ENCODE peak calls at places on chromosomes 7 and 10, in four cellular contexts. One of them, this sample, is unnamed.

GRCh38 chr7:118902600-118902999 is 678.1 kb downstream of the ANKRD7 start:
- DNase-seq in PC-9: no peak
- DNase-seq in A549: peak; percentile 2
- DNase-seq in activated B cell treated with CpG ODN at 0.5 μM for 24 hours: no peak
- DNase-seq in this sample: no peak

GRCh38 chr7:134528749-134529148 is 1.4 kb downstream of the AKR1B10 start:
- DNase-seq in activated B cell treated with CpG ODN at 0.5 μM for 24 hours: no peak
- DNase-seq in A549: no peak
- DNase-seq in PC-9: no peak
- DNase-seq in this sample: no peak

GRCh38 chr7:20216637-20217036 is 547 bp downstream of the MACC1 start:
- DNase-seq in A549: no peak
- DNase-seq in PC-9: no peak
- DNase-seq in activated B cell treated with CpG ODN at 0.5 μM for 24 hours: no peak
- DNase-seq in this sample: no peak

GRCh38 chr10:91194497-91195179 is 25.8 kb upstream of the PCGF5 start:
- DNase-seq in A549: no peak
- DNase-seq in PC-9: no peak
- DNase-seq in activated B cell treated with CpG ODN at 0.5 μM for 24 hours: no peak
- DNase-seq in this sample: no peak

GRCh38 chr10:66836057-66836456 is 89.8 kb upstream of the LRRTM3 start:
- DNase-seq in activated B cell treated with CpG ODN at 0.5 μM for 24 hours: no peak
- DNase-seq in PC-9: peak; percentile 32
- DNase-seq in A549: peak; percentile 27
- DNase-seq in this sample: no peak

GRCh38 chr7:119720541-119720940 is 552.4 kb upstream of the KCND2 start:
- DNase-seq in PC-9: no peak
- DNase-seq in activated B cell treated with CpG ODN at 0.5 μM for 24 hours: no peak
- DNase-seq in A549: peak; percentile 7
- DNase-seq in this sample: no peak

GRCh38 chr10:964321-964987 is 23.8 kb upstream of the GTPBP4 start:
- DNase-seq in A549: no peak
- DNase-seq in activated B cell treated with CpG ODN at 0.5 μM for 24 hours: no peak
- DNase-seq in PC-9: no peak
- DNase-seq in this sample: no peak

GRCh38 chr7:32059289-32060045 is 10.7 kb downstream of the PDE1C start:
- DNase-seq in PC-9: no peak
- DNase-seq in A549: no peak
- DNase-seq in activated B cell treated with CpG ODN at 0.5 μM for 24 hours: no peak
- DNase-seq in this sample: no peak

GRCh38 chr10:91782539-91782938 is 15.7 kb upstream of the TNKS2 start:
- DNase-seq in activated B cell treated with CpG ODN at 0.5 μM for 24 hours: no peak
- DNase-seq in PC-9: no peak
- DNase-seq in A549: no peak
- DNase-seq in this sample: no peak

GRCh38 chr10:90227259-90227658 is 525.9 kb downstream of the KIF20B start:
- DNase-seq in A549: no peak
- DNase-seq in activated B cell treated with CpG ODN at 0.5 μM for 24 hours: no peak
- DNase-seq in PC-9: peak; percentile 32
- DNase-seq in this sample: no peak

DNA sequence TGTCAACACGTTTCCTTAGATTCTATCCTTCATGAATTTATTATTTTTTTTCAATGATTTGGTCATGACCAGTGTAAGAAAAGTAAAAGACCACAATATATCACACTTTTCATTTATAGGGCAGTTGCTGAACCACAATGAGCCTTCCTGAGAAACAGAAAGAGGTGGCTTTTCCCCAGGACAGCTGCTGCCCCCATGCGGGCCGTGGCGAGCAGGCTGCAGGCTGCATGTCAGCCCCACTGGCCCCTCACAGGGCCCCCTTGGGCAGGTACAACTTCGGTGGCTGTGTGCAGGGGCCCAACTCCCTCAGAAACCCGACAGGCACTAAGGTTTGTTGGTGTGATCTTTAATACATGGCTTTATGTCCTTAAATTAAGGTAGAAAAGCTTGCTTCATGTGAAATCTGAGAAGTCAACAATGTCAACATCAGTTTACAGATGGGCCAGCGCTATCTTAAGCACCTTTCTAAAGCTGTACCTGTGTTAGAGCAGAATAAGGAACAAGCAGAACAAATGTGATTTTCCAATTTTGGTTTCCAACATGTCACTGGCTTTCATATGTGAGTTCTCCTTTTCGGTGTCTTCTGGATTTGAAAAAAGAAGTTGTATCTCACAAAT is 10.6 kb downstream of the BEND7 start:
- DNase-seq in activated B cell treated with CpG ODN at 0.5 μM for 24 hours: no peak
- DNase-seq in A549: no peak
- DNase-seq in PC-9: peak; percentile 31
- DNase-seq in this sample: no peak
- TF ChIP-seq CTCF in activated B cell treated with CpG ODN at 0.5 μM for 24 hours: no peak
- TF ChIP-seq CTCF in A549: peak; percentile 13
- TF ChIP-seq CTCF in PC-9: peak; percentile 47
- TF ChIP-seq CTCF in this sample: no peak

DNA sequence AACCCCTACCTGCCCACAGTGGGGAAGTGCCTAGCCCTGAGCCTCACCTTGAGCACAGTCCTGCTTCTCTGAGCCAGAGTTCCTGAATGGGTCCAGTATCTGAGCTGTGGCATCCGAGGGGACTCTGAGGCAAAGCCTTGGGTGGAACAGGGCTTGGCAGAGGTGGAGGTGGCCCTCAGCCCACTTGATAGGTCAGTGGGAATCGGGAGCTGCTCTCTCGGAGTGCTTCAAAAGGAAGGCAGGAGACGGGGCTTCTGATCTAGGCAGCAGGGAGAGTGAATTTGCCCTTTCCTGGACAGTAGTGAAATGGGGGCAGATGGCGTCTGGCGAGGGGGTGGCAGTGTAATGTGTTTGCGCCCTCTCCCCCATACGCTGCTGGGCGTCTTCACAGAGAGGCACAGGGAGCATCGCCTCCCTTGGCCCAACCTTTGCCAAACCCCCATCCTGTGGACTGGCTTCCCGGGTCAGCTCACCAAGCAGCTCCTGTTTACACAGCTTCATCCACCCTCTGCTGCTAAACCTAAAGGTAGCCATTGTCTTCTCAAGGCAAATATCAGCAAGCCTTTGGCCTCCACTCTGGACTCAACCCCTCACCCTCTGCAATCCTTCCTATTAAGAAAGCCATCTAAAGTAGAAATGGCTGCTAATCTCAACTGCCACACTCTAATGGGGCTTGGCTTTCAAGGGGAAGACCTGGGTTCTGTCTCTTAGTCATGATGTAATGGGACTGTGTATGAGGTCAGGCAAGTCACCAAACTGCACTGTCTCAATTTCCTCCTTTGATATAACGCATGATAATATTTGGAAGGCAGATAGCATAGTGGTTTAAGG is 21.1 kb upstream of the VDAC2 start:
- DNase-seq in PC-9: no peak
- DNase-seq in activated B cell treated with CpG ODN at 0.5 μM for 24 hours: no peak
- DNase-seq in A549: no peak
- DNase-seq in this sample: no peak
- TF ChIP-seq CTCF in PC-9: no peak
- TF ChIP-seq CTCF in activated B cell treated with CpG ODN at 0.5 μM for 24 hours: no peak
- TF ChIP-seq CTCF in A549: no peak
- TF ChIP-seq CTCF in this sample: no peak

DNA sequence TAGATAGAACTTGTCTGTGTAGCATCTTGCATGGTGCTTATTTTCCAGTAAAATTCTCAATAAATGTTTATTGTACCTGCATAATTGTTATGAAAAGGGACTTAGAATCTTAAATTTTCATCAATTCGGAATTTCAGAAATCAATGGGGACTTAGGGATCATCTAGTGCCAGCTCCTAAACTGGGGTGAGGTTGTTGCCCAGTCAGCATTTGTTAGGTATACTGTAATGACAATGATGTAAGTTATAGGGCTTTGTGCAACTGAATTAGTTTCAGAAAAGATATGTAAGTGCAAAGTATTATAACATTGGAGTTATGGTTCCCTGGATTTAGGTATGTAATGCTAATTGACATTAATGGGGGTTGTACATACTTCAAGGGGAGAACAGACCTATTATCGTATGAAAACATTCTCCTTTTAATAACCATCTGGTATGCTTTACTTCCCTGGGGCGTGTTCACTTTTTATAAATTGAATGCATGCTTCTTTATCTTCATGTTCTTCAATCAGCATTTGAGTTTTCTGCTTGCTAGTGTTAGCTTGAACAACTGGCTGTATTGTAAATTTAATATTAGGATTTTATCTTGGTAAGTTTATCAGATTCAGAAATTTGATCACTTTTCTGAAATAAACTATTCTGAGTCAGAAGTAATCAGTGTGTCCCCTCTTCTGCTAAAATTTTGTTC is 270.3 kb downstream of the BBS9 start:
- DNase-seq in PC-9: no peak
- DNase-seq in A549: no peak
- DNase-seq in activated B cell treated with CpG ODN at 0.5 μM for 24 hours: no peak
- DNase-seq in this sample: no peak
- TF ChIP-seq CTCF in PC-9: no peak
- TF ChIP-seq CTCF in A549: no peak
- TF ChIP-seq CTCF in activated B cell treated with CpG ODN at 0.5 μM for 24 hours: no peak
- TF ChIP-seq CTCF in this sample: no peak

GRCh38 chr7:156379242-156380070 is 261.1 kb upstream of the RNF32 start:
- DNase-seq in PC-9: no peak
- DNase-seq in activated B cell treated with CpG ODN at 0.5 μM for 24 hours: no peak
- DNase-seq in A549: no peak
- DNase-seq in this sample: no peak
- TF ChIP-seq CTCF in PC-9: no peak
- TF ChIP-seq CTCF in activated B cell treated with CpG ODN at 0.5 μM for 24 hours: no peak
- TF ChIP-seq CTCF in A549: no peak
- TF ChIP-seq CTCF in this sample: no peak

GRCh38 chr7:207418-208127 is 15.2 kb downstream of the FAM20C start:
- DNase-seq in A549: no peak
- DNase-seq in PC-9: no peak
- DNase-seq in activated B cell treated with CpG ODN at 0.5 μM for 24 hours: no peak
- DNase-seq in this sample: no peak
- TF ChIP-seq CTCF in A549: no peak
- TF ChIP-seq CTCF in PC-9: no peak
- TF ChIP-seq CTCF in activated B cell treated with CpG ODN at 0.5 μM for 24 hours: no peak
- TF ChIP-seq CTCF in this sample: no peak

GRCh38 chr7:155637155-155637554 is 7.3 kb upstream of the RBM33 start:
- DNase-seq in activated B cell treated with CpG ODN at 0.5 μM for 24 hours: no peak
- DNase-seq in PC-9: no peak
- DNase-seq in A549: no peak
- DNase-seq in this sample: no peak

GRCh38 chr7:155635817-155636216 is 8.6 kb upstream of the RBM33 start:
- DNase-seq in PC-9: no peak
- DNase-seq in activated B cell treated with CpG ODN at 0.5 μM for 24 hours: no peak
- DNase-seq in A549: no peak
- DNase-seq in this sample: no peak

GRCh38 chr7:155625557-155625956 is 18.9 kb upstream of the RBM33 start:
- DNase-seq in PC-9: no peak
- DNase-seq in activated B cell treated with CpG ODN at 0.5 μM for 24 hours: no peak
- DNase-seq in A549: no peak
- DNase-seq in this sample: no peak

GRCh38 chr7:155629171-155629570 is 15.3 kb upstream of the RBM33 start:
- DNase-seq in A549: no peak
- DNase-seq in PC-9: no peak
- DNase-seq in activated B cell treated with CpG ODN at 0.5 μM for 24 hours: no peak
- DNase-seq in this sample: no peak

GRCh38 chr7:155631155-155631554 is 13.3 kb upstream of the RBM33 start:
- DNase-seq in activated B cell treated with CpG ODN at 0.5 μM for 24 hours: no peak
- DNase-seq in A549: no peak
- DNase-seq in PC-9: no peak
- DNase-seq in this sample: no peak
- TF ChIP-seq CTCF in activated B cell treated with CpG ODN at 0.5 μM for 24 hours: no peak
- TF ChIP-seq CTCF in A549: no peak
- TF ChIP-seq CTCF in PC-9: peak; percentile 22
- TF ChIP-seq CTCF in this sample: no peak

DNA sequence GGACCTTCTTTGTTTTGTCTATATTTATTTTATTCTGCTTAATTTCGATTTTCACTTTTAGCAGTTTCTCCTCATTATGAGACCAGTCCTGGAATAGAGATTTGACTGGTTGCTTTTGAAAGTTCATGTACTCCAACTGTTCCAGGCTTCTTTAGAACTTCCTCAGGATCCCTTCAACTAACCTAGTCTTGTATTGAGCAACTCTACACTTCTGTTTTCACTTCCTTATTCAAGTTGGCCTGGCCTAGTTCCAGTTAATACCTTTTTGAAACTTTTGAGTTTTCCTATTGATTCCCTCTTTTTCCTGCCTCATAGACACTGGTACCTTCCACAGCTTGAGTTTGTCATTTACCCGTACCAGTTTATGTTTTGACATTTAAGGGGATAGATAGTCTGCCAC is 421.7 kb downstream of the ATRNL1 start:
- DNase-seq in A549: no peak
- DNase-seq in PC-9: no peak
- DNase-seq in activated B cell treated with CpG ODN at 0.5 μM for 24 hours: no peak
- DNase-seq in this sample: no peak
- TF ChIP-seq CTCF in A549: no peak
- TF ChIP-seq CTCF in PC-9: no peak
- TF ChIP-seq CTCF in activated B cell treated with CpG ODN at 0.5 μM for 24 hours: no peak
- TF ChIP-seq CTCF in this sample: no peak

GRCh38 chr7:143002106-143002505 is 24.8 kb downstream of the OR9A2 start:
- DNase-seq in A549: peak; percentile 20
- DNase-seq in activated B cell treated with CpG ODN at 0.5 μM for 24 hours: no peak
- DNase-seq in PC-9: peak; percentile 12
- DNase-seq in this sample: no peak
- TF ChIP-seq CTCF in A549: peak; percentile 18
- TF ChIP-seq CTCF in activated B cell treated with CpG ODN at 0.5 μM for 24 hours: no peak
- TF ChIP-seq CTCF in PC-9: peak; percentile 73
- TF ChIP-seq CTCF in this sample: peak; percentile 38

GRCh38 chr7:135771961-135772638 is 23.5 kb upstream of the FAM180A start:
- DNase-seq in PC-9: peak; percentile 21
- DNase-seq in A549: no peak
- DNase-seq in activated B cell treated with CpG ODN at 0.5 μM for 24 hours: no peak
- DNase-seq in this sample: no peak
- TF ChIP-seq CTCF in PC-9: no peak
- TF ChIP-seq CTCF in A549: no peak
- TF ChIP-seq CTCF in activated B cell treated with CpG ODN at 0.5 μM for 24 hours: no peak
- TF ChIP-seq CTCF in this sample: no peak